ENCODE peak calls at places on chromosome 16, in five cellular contexts. T, L, M, V and A are unnamed samples.

GRCh38 chr16:55035956-55036355 is 105.3 kb downstream of the IRX5 start:
- DNase-seq in M (no peak), T (no peak), V (no peak), L (no peak), A (no peak)

GRCh38 chr16:29790949-29791844 is 646 bp downstream of the KIF22 start:
- DNase-seq in L (no peak), V (no peak), T (no peak), M (no peak), A (no peak)

GRCh38 chr16:47750371-47750770 is 289.2 kb downstream of the PHKB start:
- DNase-seq in V (no peak), M (no peak), T (no peak), L (no peak), A (no peak)

GRCh38 chr16:66811043-66811442 is 9.7 kb upstream of the TERB1 start:
- DNase-seq in T (no peak), V (no peak), M (no peak), L (no peak), A (no peak)

GRCh38 chr16:67163164-67163902 is 1.2 kb upstream of the HSF4 start:
- DNase-seq in V (no peak), M (no peak), T (peak), L (peak), A (peak)

GRCh38 chr16:64236351-64236750 is 885.5 kb downstream of the CDH11 start:
- DNase-seq in L (no peak), M (no peak), V (no peak), T (no peak), A (no peak)

GRCh38 chr16:50040028-50040427 is 15.0 kb downstream of the CNEP1R1 start:
- DNase-seq in T (no peak), L (no peak), V (no peak), M (no peak), A (no peak)

GRCh38 chr16:66028505-66029216 is 337.8 kb upstream of the CDH5 start:
- DNase-seq in L (no peak), M (no peak), V (no peak), T (no peak), A (no peak)

GRCh38 chr16:68116256-68116853 is 31.2 kb downstream of the NFATC3 start:
- DNase-seq in L (no peak), T (no peak), V (no peak), M (no peak), A (peak)

GRCh38 chr16:4981473-4981872 is 23.3 kb downstream of the SEC14L5 start:
- DNase-seq in M (no peak), L (no peak), T (no peak), V (no peak), A (no peak)

GRCh38 chr16:73091199-73091598 is 43.3 kb upstream of the ZFHX3 start:
- DNase-seq in V (no peak), T (no peak), M (no peak), L (no peak), A (no peak)

GRCh38 chr16:12992066-12992465 is 90.7 kb downstream of the SHISA9 start:
- DNase-seq in M (no peak), L (no peak), V (no peak), T (no peak), A (no peak)

GRCh38 chr16:64017789-64018188 is 1104.1 kb downstream of the CDH11 start:
- DNase-seq in M (no peak), L (no peak), T (no peak), V (no peak), A (no peak)

GRCh38 chr16:24150282-24150681 is 105.9 kb upstream of the CACNG3 start:
- DNase-seq in L (no peak), T (no peak), M (no peak), V (no peak), A (no peak)

GRCh38 chr16:50778284-50779163 is 36.6 kb downstream of the CYLD start:
- DNase-seq in M (no peak), L (no peak), T (no peak), V (no peak), A (no peak)

GRCh38 chr16:56824335-56824734 is 40.7 kb upstream of the SLC12A3 start:
- DNase-seq in L (no peak), T (no peak), V (peak), M (no peak), A (no peak)

GRCh38 chr16:68369697-68370096 is 58.9 kb downstream of the PRMT7 start:
- DNase-seq in V (no peak), L (peak), T (peak), M (peak), A (no peak)

GRCh38 chr16:19380316-19380715 is 37.4 kb upstream of the TMC5 start:
- DNase-seq in L (no peak), T (no peak), V (no peak), M (no peak), A (no peak)

GRCh38 chr16:79758615-79759346 is 158.2 kb upstream of the MAF start:
- DNase-seq in V (no peak), M (no peak), T (no peak), L (no peak), A (no peak)

GRCh38 chr16:30183961-30184429 is 593 bp downstream of the CORO1A start:
- DNase-seq in V (peak), L (peak), T (peak), M (peak), A (no peak)

GRCh38 chr16:80718480-80719220 is 85.7 kb downstream of the CDYL2 start:
- DNase-seq in L (no peak), T (no peak), V (peak), M (no peak), A (no peak)

GRCh38 chr16:87291944-87292343 is 25.2 kb downstream of the C16orf95 start:
- DNase-seq in V (no peak), L (no peak), M (no peak), T (no peak), A (no peak)

GRCh38 chr16:84278333-84278732 is 16.3 kb upstream of the WFDC1 start:
- DNase-seq in L (no peak), V (no peak), T (no peak), M (no peak), A (no peak)

DNA sequence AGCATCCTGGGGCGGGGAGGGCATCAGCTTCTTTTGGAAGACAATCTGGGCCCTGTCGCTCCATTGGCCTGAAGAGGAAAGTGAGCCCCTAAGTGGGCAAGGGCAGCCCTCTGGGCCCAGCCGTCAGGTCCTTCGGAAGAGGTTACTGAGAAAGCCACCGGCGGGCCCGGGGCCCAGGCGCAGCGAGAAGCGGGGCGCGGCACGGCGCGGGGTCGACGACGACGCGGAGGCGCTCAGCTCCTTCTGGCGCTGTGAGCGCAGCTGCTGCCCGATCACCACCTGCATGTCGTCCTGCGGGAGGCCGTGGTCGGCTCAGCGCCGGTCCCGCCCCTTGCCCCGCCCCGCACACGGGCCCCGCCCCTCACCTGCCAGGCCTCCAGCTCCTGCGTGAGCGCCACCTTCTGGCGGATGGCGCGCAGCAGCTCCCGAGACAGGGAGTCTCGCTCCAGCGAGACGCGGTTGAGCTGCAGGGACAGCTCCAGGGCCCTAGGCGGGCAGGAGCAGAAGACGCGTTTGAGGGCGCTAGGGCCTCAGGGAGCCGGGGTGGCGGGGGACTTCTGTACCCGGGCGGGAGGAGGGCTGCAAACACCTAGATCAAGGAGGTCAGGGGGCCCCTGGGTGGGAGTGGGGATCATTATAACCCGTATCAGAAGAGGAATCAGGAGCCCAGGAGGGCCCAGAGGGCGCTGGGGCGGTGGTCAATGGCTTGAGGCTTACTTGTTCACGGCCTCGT is 4.3 kb downstream of the THOC6 start:
- DNase-seq in L (peak), V (peak), M (peak), T (peak), A (peak)
- TF ChIP-seq POLR2A in L (no peak), V (no peak), M (no peak), T (no peak), A (no peak)

DNA sequence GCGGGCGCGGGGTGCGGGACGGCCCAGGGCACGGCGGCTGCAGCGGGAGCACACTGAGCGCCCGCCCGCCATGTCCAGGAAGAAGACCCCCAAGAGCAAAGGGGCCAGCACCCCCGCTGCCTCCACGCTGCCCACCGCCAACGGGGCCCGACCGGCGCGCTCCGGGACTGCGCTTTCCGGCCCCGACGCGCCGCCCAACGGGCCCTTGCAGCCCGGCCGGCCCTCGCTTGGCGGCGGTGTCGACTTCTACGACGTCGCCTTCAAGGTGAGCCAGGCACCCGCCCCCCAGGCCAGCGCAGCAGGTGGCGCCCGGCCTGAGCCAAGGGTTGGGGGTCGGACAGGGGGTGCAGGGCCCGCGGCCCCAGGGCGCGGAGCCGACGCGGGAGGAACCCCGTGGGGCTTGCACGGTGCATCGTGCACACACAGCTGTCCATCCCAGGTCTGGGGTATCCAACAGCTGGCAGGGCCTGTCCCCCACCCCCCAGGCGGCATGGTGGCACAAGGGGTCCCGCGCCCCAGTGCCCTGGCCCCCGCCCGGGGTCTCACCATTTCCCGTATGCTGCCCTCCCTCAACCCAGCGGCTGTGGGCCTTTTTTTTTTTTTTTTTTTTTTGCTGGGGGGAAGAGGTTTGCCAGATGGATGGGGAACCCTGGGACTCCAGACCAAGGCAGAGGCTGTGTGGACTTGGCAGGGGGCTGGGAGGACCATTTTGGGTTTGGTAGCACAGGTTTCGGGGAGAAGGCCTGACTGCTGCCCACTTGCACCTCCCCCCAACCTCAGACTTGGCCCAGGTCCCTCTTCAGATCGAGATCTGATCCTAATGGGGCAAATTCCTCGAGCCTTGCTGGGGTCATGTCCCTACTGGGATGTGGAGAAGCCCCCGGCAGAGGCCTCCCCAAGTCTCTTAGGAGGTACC is 547 bp downstream of the RAB26 start:
- DNase-seq in M (no peak), L (no peak), V (peak), T (peak), A (peak)
- TF ChIP-seq POLR2A in M (no peak), L (no peak), V (no peak), T (no peak), A (no peak)

DNA sequence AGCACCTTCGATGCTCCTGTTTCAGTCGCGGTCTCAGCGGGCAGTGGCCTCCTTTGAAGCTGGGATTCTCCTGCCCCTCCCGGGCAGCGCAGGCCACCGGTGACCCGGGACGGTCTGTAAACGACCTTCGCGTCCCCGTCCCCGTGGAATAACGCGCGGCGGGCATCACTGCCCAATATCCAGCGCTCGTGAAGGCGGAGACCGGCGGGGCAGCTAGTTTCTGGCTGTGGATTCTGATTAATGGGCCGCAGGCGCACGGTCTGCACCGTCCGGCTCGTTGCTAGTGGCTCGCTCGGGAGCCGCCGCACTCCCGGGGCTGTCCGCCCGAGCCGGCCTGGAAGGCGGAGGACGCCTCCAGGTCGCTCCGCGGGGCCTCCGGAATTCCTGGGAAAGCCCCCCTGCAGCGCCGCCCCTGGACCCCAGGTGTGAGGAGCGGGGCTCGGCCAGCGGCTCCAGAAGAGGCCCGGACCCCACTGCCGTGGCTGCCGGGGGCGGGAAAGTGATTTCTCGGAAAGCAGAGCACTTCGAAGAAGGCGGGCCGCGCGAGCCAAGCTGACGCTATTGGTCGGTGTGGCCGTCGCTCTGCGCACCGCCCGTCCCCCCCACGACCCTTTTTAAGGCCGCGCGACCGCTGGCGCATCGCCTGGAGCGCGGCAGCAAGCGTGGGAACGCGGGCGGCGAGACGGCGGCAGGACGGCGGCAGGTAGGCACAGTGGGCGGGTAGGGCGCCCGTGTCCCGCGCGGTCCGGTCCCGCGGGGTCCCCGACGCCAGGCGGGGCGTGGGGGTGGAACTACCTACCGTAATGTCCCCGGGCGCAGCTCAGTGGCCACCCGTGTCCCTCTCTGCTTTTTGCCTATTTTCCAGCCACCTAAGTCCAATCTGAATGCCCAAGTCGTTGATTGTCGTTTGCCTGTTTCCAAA is at the start of gene IRF8:
- DNase-seq in L (peak), M (peak), V (peak), T (peak), A (no peak)
- TF ChIP-seq POLR2A in L (no peak), M (peak), V (no peak), T (peak), A (no peak)

GRCh38 chr16:3879258-3879886 is 1.1 kb downstream of the CREBBP start:
- DNase-seq in V (peak), M (no peak), T (peak), L (peak), A (peak)
- TF ChIP-seq POLR2A in V (no peak), M (no peak), T (no peak), L (no peak), A (no peak)

DNA sequence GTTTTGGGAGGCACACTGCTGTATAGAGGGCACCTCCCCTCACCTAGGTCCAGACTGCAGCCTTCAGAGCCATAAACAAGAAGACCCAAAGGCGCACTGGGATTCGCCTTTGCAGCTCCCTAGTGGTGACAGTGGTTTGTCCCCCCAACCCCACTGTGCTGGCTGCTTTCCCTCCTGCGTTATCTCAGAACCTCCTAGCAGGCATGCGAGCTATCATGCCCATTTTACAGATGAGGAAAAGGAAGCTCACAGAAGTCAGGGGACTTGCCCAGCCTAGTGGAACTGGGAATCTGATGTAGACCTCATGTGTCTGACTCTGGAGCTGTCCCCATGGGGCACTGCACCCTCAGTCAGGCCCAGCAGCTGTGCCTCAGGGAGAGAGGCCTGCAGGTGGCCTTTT is 115.2 kb downstream of the CLEC16A start:
- DNase-seq in V (no peak), M (no peak), L (no peak), T (no peak), A (no peak)
- TF ChIP-seq POLR2A in V (no peak), M (no peak), L (no peak), T (no peak), A (no peak)

DNA sequence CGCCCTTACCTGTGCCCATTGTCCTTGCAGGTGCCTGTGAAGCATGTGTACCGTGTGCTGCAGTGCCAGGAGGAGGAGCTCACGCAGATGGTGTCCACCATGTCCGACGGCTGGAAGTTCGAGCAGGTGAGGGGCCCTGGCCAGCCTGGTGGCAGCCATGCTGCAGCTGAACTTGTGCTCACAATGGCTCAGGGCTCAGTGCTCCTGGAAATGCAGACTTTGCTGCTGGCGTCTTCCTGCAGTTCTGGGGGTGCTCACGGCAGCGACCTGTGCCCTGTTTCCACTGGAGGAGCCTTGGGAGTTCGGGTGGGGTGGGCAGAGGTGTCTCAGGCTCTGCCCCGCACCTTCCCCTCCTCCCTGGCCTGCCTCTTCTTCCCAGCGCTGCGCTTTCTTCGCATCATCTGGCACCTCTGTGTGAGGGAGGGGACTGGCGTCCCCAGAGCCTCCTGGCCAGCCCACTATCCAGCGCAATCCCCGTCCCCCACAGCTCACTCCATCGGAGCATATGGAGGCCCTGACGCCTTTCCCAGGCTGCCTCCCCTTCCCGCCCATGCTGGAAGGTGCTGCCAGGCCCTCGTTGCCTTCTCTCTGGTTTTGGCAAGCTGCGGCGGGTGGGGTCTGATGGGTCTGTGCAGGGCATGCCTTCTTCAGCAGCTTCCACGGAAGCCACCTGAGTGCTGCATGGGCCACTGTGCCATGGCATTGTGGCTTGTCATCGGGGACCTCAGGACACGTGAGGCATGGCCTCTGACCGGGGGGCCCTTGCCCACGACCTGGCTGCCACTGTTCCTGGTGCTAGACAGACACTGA is 17.7 kb downstream of the KCTD5 start:
- DNase-seq in L (no peak), V (no peak), M (no peak), T (no peak), A (no peak)
- TF ChIP-seq POLR2A in L (no peak), V (no peak), M (no peak), T (no peak), A (no peak)

GRCh38 chr16:88959022-88959421 is 18.0 kb downstream of the CBFA2T3 start:
- DNase-seq in V (no peak), L (no peak), M (no peak), T (no peak), A (no peak)
- TF ChIP-seq POLR2A in V (no peak), L (no peak), M (no peak), T (no peak), A (no peak)